ENCODE peak calls at places on chromosome 13, in five cellular contexts. One of them, this sample, is unnamed.

GRCh38 chr13:21074601-21075302 is 13.4 kb upstream of the LATS2 start:
- DNase-seq in mesendoderm: peak; percentile 15
- DNase-seq in EH: no peak
- DNase-seq in DMS79 treated with DMSO at 0.1 percent for 48 hours: no peak
- DNase-seq in stimulated activated CD4-positive, alpha-beta T cell treated with anti-CD3 and anti-CD28 coated beads, Interleukin-4, amount 100 ng/mL, for 1 hour: peak; percentile 3
- DNase-seq in this sample: no peak

GRCh38 chr13:78913656-78914055 is 254.7 kb upstream of the OBI1 start:
- DNase-seq in DMS79 treated with DMSO at 0.1 percent for 48 hours: no peak
- DNase-seq in stimulated activated CD4-positive, alpha-beta T cell treated with anti-CD3 and anti-CD28 coated beads, Interleukin-4, amount 100 ng/mL, for 1 hour: no peak
- DNase-seq in mesendoderm: no peak
- DNase-seq in EH: no peak
- DNase-seq in this sample: no peak

GRCh38 chr13:41107104-41107571 is 25.5 kb downstream of the KBTBD6 start:
- DNase-seq in DMS79 treated with DMSO at 0.1 percent for 48 hours: no peak
- DNase-seq in mesendoderm: no peak
- DNase-seq in stimulated activated CD4-positive, alpha-beta T cell treated with anti-CD3 and anti-CD28 coated beads, Interleukin-4, amount 100 ng/mL, for 1 hour: no peak
- DNase-seq in EH: no peak
- DNase-seq in this sample: no peak

GRCh38 chr13:30045916-30046704 is 195.7 kb upstream of the UBL3 start:
- DNase-seq in EH: peak; percentile 91
- DNase-seq in mesendoderm: no peak
- DNase-seq in stimulated activated CD4-positive, alpha-beta T cell treated with anti-CD3 and anti-CD28 coated beads, Interleukin-4, amount 100 ng/mL, for 1 hour: no peak
- DNase-seq in DMS79 treated with DMSO at 0.1 percent for 48 hours: no peak
- DNase-seq in this sample: no peak

GRCh38 chr13:33554919-33555791 is 262.8 kb upstream of the RFC3 start:
- DNase-seq in stimulated activated CD4-positive, alpha-beta T cell treated with anti-CD3 and anti-CD28 coated beads, Interleukin-4, amount 100 ng/mL, for 1 hour: no peak
- DNase-seq in mesendoderm: no peak
- DNase-seq in DMS79 treated with DMSO at 0.1 percent for 48 hours: no peak
- DNase-seq in EH: peak; percentile 13
- DNase-seq in this sample: no peak

GRCh38 chr13:76823969-76824368 is 62.2 kb downstream of the KCTD12 start:
- DNase-seq in stimulated activated CD4-positive, alpha-beta T cell treated with anti-CD3 and anti-CD28 coated beads, Interleukin-4, amount 100 ng/mL, for 1 hour: no peak
- DNase-seq in DMS79 treated with DMSO at 0.1 percent for 48 hours: no peak
- DNase-seq in mesendoderm: peak; percentile 31
- DNase-seq in EH: no peak
- DNase-seq in this sample: no peak

GRCh38 chr13:97912139-97912535 is 41.3 kb upstream of the IPO5 start:
- DNase-seq in stimulated activated CD4-positive, alpha-beta T cell treated with anti-CD3 and anti-CD28 coated beads, Interleukin-4, amount 100 ng/mL, for 1 hour: no peak
- DNase-seq in DMS79 treated with DMSO at 0.1 percent for 48 hours: no peak
- DNase-seq in EH: no peak
- DNase-seq in mesendoderm: no peak
- DNase-seq in this sample: no peak

GRCh38 chr13:27137759-27138158 is 33.9 kb downstream of the USP12 start:
- DNase-seq in stimulated activated CD4-positive, alpha-beta T cell treated with anti-CD3 and anti-CD28 coated beads, Interleukin-4, amount 100 ng/mL, for 1 hour: no peak
- DNase-seq in EH: no peak
- DNase-seq in mesendoderm: no peak
- DNase-seq in DMS79 treated with DMSO at 0.1 percent for 48 hours: peak; percentile 43
- DNase-seq in this sample: no peak

GRCh38 chr13:25178070-25178469 is 6.0 kb upstream of the AMER2 start:
- DNase-seq in stimulated activated CD4-positive, alpha-beta T cell treated with anti-CD3 and anti-CD28 coated beads, Interleukin-4, amount 100 ng/mL, for 1 hour: no peak
- DNase-seq in EH: no peak
- DNase-seq in DMS79 treated with DMSO at 0.1 percent for 48 hours: no peak
- DNase-seq in mesendoderm: no peak
- DNase-seq in this sample: no peak

GRCh38 chr13:77384999-77385398 is 58.1 kb upstream of the MYCBP2 start:
- DNase-seq in mesendoderm: no peak
- DNase-seq in DMS79 treated with DMSO at 0.1 percent for 48 hours: no peak
- DNase-seq in stimulated activated CD4-positive, alpha-beta T cell treated with anti-CD3 and anti-CD28 coated beads, Interleukin-4, amount 100 ng/mL, for 1 hour: no peak
- DNase-seq in EH: peak; percentile 79
- DNase-seq in this sample: no peak

GRCh38 chr13:54144809-54145208 is 1116.2 kb downstream of the OLFM4 start:
- DNase-seq in DMS79 treated with DMSO at 0.1 percent for 48 hours: no peak
- DNase-seq in stimulated activated CD4-positive, alpha-beta T cell treated with anti-CD3 and anti-CD28 coated beads, Interleukin-4, amount 100 ng/mL, for 1 hour: no peak
- DNase-seq in EH: no peak
- DNase-seq in mesendoderm: no peak
- DNase-seq in this sample: no peak

GRCh38 chr13:99199541-99200432 is 867 bp upstream of the UBAC2 start:
- DNase-seq in DMS79 treated with DMSO at 0.1 percent for 48 hours: peak; percentile 67
- DNase-seq in stimulated activated CD4-positive, alpha-beta T cell treated with anti-CD3 and anti-CD28 coated beads, Interleukin-4, amount 100 ng/mL, for 1 hour: no peak
- DNase-seq in EH: no peak
- DNase-seq in mesendoderm: no peak
- DNase-seq in this sample: no peak

GRCh38 chr13:110628952-110629701 is 13.8 kb downstream of the NAXD start:
- DNase-seq in mesendoderm: no peak
- DNase-seq in DMS79 treated with DMSO at 0.1 percent for 48 hours: no peak
- DNase-seq in EH: no peak
- DNase-seq in stimulated activated CD4-positive, alpha-beta T cell treated with anti-CD3 and anti-CD28 coated beads, Interleukin-4, amount 100 ng/mL, for 1 hour: no peak
- DNase-seq in this sample: no peak

GRCh38 chr13:113581871-113582270 is 2.7 kb upstream of the TFDP1 start:
- DNase-seq in EH: no peak
- DNase-seq in mesendoderm: no peak
- DNase-seq in DMS79 treated with DMSO at 0.1 percent for 48 hours: no peak
- DNase-seq in stimulated activated CD4-positive, alpha-beta T cell treated with anti-CD3 and anti-CD28 coated beads, Interleukin-4, amount 100 ng/mL, for 1 hour: no peak
- DNase-seq in this sample: no peak

GRCh38 chr13:108919036-108919907 is 289.9 kb downstream of the MYO16 start:
- DNase-seq in EH: peak; percentile 50
- DNase-seq in mesendoderm: no peak
- DNase-seq in stimulated activated CD4-positive, alpha-beta T cell treated with anti-CD3 and anti-CD28 coated beads, Interleukin-4, amount 100 ng/mL, for 1 hour: no peak
- DNase-seq in DMS79 treated with DMSO at 0.1 percent for 48 hours: no peak
- DNase-seq in this sample: peak; percentile 10

GRCh38 chr13:28489975-28490550 is 4.9 kb downstream of the FLT1 start:
- DNase-seq in stimulated activated CD4-positive, alpha-beta T cell treated with anti-CD3 and anti-CD28 coated beads, Interleukin-4, amount 100 ng/mL, for 1 hour: no peak
- DNase-seq in mesendoderm: peak; percentile 28
- DNase-seq in DMS79 treated with DMSO at 0.1 percent for 48 hours: no peak
- DNase-seq in EH: peak; percentile 81
- DNase-seq in this sample: no peak

GRCh38 chr13:75544681-75545333 is 4.8 kb upstream of the UCHL3 start:
- DNase-seq in mesendoderm: no peak
- DNase-seq in EH: peak; percentile 89
- DNase-seq in DMS79 treated with DMSO at 0.1 percent for 48 hours: no peak
- DNase-seq in stimulated activated CD4-positive, alpha-beta T cell treated with anti-CD3 and anti-CD28 coated beads, Interleukin-4, amount 100 ng/mL, for 1 hour: no peak
- DNase-seq in this sample: no peak

GRCh38 chr13:102399791-102400618 is 1.8 kb downstream of the FGF14 start:
- DNase-seq in EH: no peak
- DNase-seq in stimulated activated CD4-positive, alpha-beta T cell treated with anti-CD3 and anti-CD28 coated beads, Interleukin-4, amount 100 ng/mL, for 1 hour: peak; percentile 17
- DNase-seq in DMS79 treated with DMSO at 0.1 percent for 48 hours: peak; percentile 64
- DNase-seq in mesendoderm: peak; percentile 32
- DNase-seq in this sample: no peak

GRCh38 chr13:50592412-50593145 is 250.9 kb downstream of the DLEU7 start:
- DNase-seq in mesendoderm: no peak
- DNase-seq in DMS79 treated with DMSO at 0.1 percent for 48 hours: no peak
- DNase-seq in stimulated activated CD4-positive, alpha-beta T cell treated with anti-CD3 and anti-CD28 coated beads, Interleukin-4, amount 100 ng/mL, for 1 hour: no peak
- DNase-seq in EH: peak; percentile 88
- DNase-seq in this sample: no peak

GRCh38 chr13:98842858-98843481 is 90.5 kb upstream of the SLC15A1 start:
- DNase-seq in stimulated activated CD4-positive, alpha-beta T cell treated with anti-CD3 and anti-CD28 coated beads, Interleukin-4, amount 100 ng/mL, for 1 hour: peak; percentile 71
- DNase-seq in mesendoderm: peak; percentile 84
- DNase-seq in EH: peak; percentile 81
- DNase-seq in DMS79 treated with DMSO at 0.1 percent for 48 hours: peak; percentile 92
- DNase-seq in this sample: peak; percentile 55

GRCh38 chr13:72970956-72971355 is 87.8 kb upstream of the KLF5 start:
- DNase-seq in mesendoderm: peak; percentile 14
- DNase-seq in stimulated activated CD4-positive, alpha-beta T cell treated with anti-CD3 and anti-CD28 coated beads, Interleukin-4, amount 100 ng/mL, for 1 hour: no peak
- DNase-seq in DMS79 treated with DMSO at 0.1 percent for 48 hours: no peak
- DNase-seq in EH: peak; percentile 48
- DNase-seq in this sample: no peak

GRCh38 chr13:49357694-49358093 is 86.2 kb downstream of the CAB39L start:
- DNase-seq in EH: peak; percentile 83
- DNase-seq in DMS79 treated with DMSO at 0.1 percent for 48 hours: no peak
- DNase-seq in stimulated activated CD4-positive, alpha-beta T cell treated with anti-CD3 and anti-CD28 coated beads, Interleukin-4, amount 100 ng/mL, for 1 hour: no peak
- DNase-seq in mesendoderm: no peak
- DNase-seq in this sample: no peak

GRCh38 chr13:40798380-40798779 is 9.0 kb downstream of the SLC25A15 start:
- DNase-seq in mesendoderm: no peak
- DNase-seq in EH: no peak
- DNase-seq in stimulated activated CD4-positive, alpha-beta T cell treated with anti-CD3 and anti-CD28 coated beads, Interleukin-4, amount 100 ng/mL, for 1 hour: no peak
- DNase-seq in DMS79 treated with DMSO at 0.1 percent for 48 hours: peak; percentile 56
- DNase-seq in this sample: no peak

GRCh38 chr13:73591861-73592260 is 533.1 kb downstream of the KLF5 start:
- DNase-seq in EH: no peak
- DNase-seq in mesendoderm: no peak
- DNase-seq in stimulated activated CD4-positive, alpha-beta T cell treated with anti-CD3 and anti-CD28 coated beads, Interleukin-4, amount 100 ng/mL, for 1 hour: no peak
- DNase-seq in DMS79 treated with DMSO at 0.1 percent for 48 hours: no peak
- DNase-seq in this sample: no peak

This sample was measured in HTR-8/SVneo.